ENCODE peak calls at places on chromosomes 5 and 9, in six cellular contexts. One of them, this sample, is unnamed.

GRCh38 chr5:167699434-167699833 is 592.0 kb upstream of the WWC1 start:
- DNase-seq in caudate nucleus: no peak
- DNase-seq in 8988T: no peak
- DNase-seq in aorta: no peak
- DNase-seq in MM.1S: no peak
- DNase-seq in naive thymus-derived CD8-positive, alpha-beta T cell: no peak
- DNase-seq in this sample: no peak

GRCh38 chr5:148830220-148830619 is 3.8 kb downstream of the ADRB2 start:
- DNase-seq in caudate nucleus: no peak
- DNase-seq in MM.1S: no peak
- DNase-seq in aorta: no peak
- DNase-seq in naive thymus-derived CD8-positive, alpha-beta T cell: no peak
- DNase-seq in 8988T: no peak
- DNase-seq in this sample: no peak

GRCh38 chr9:133658442-133659431 is 22.6 kb downstream of the DBH start:
- DNase-seq in caudate nucleus: no peak
- DNase-seq in MM.1S: no peak
- DNase-seq in naive thymus-derived CD8-positive, alpha-beta T cell: no peak
- DNase-seq in aorta: no peak
- DNase-seq in 8988T: peak; percentile 85
- DNase-seq in this sample: peak; percentile 41

GRCh38 chr5:56595561-56595960 is 219.8 kb upstream of the MAP3K1 start:
- DNase-seq in MM.1S: no peak
- DNase-seq in caudate nucleus: no peak
- DNase-seq in 8988T: no peak
- DNase-seq in naive thymus-derived CD8-positive, alpha-beta T cell: no peak
- DNase-seq in aorta: no peak
- DNase-seq in this sample: no peak

GRCh38 chr5:64947031-64947430 is 178.3 kb downstream of the CWC27 start:
- DNase-seq in 8988T: no peak
- DNase-seq in aorta: no peak
- DNase-seq in caudate nucleus: no peak
- DNase-seq in MM.1S: no peak
- DNase-seq in naive thymus-derived CD8-positive, alpha-beta T cell: no peak
- DNase-seq in this sample: no peak

GRCh38 chr9:124259273-124260078 is 1.7 kb downstream of the NEK6 start:
- DNase-seq in aorta: peak; percentile 95
- DNase-seq in MM.1S: no peak
- DNase-seq in 8988T: peak; percentile 51
- DNase-seq in naive thymus-derived CD8-positive, alpha-beta T cell: no peak
- DNase-seq in caudate nucleus: no peak
- DNase-seq in this sample: peak; percentile 88

GRCh38 chr9:133579601-133580415 is 29.4 kb downstream of the FAM163B start:
- DNase-seq in naive thymus-derived CD8-positive, alpha-beta T cell: no peak
- DNase-seq in MM.1S: no peak
- DNase-seq in caudate nucleus: no peak
- DNase-seq in aorta: no peak
- DNase-seq in 8988T: no peak
- DNase-seq in this sample: peak; percentile 22

GRCh38 chr5:67493676-67494075 is 297.1 kb upstream of the CD180 start:
- DNase-seq in 8988T: peak; percentile 15
- DNase-seq in naive thymus-derived CD8-positive, alpha-beta T cell: no peak
- DNase-seq in MM.1S: no peak
- DNase-seq in caudate nucleus: peak; percentile 9
- DNase-seq in aorta: no peak
- DNase-seq in this sample: no peak

GRCh38 chr9:125995006-125995405 is 247.8 kb downstream of the PBX3 start:
- DNase-seq in MM.1S: no peak
- DNase-seq in caudate nucleus: no peak
- DNase-seq in 8988T: no peak
- DNase-seq in aorta: no peak
- DNase-seq in naive thymus-derived CD8-positive, alpha-beta T cell: no peak
- DNase-seq in this sample: no peak

GRCh38 chr9:11701706-11702105 is 991.5 kb upstream of the TYRP1 start:
- DNase-seq in 8988T: no peak
- DNase-seq in aorta: no peak
- DNase-seq in MM.1S: no peak
- DNase-seq in caudate nucleus: no peak
- DNase-seq in naive thymus-derived CD8-positive, alpha-beta T cell: no peak
- DNase-seq in this sample: no peak

GRCh38 chr5:458547-459353 is 15.8 kb downstream of the EXOC3 start:
- DNase-seq in aorta: peak; percentile 70
- DNase-seq in MM.1S: no peak
- DNase-seq in 8988T: no peak
- DNase-seq in caudate nucleus: no peak
- DNase-seq in naive thymus-derived CD8-positive, alpha-beta T cell: no peak
- DNase-seq in this sample: peak; percentile 14

GRCh38 chr5:7186818-7187217 is 209.1 kb upstream of the ADCY2 start:
- DNase-seq in naive thymus-derived CD8-positive, alpha-beta T cell: no peak
- DNase-seq in caudate nucleus: no peak
- DNase-seq in 8988T: no peak
- DNase-seq in aorta: no peak
- DNase-seq in MM.1S: no peak
- DNase-seq in this sample: no peak

This sample was measured in ovary.